ENCODE peak calls at places on chromosomes 7 and 10, in five cellular contexts. One of them, this sample, is unnamed.

GRCh38 chr7:155258233-155258575 is 39.5 kb upstream of the INSIG1 start:
- DNase-seq in trophoblast cell: peak
- DNase-seq in mesenchymal stem cell: peak
- DNase-seq in neuronal stem cell: no peak
- DNase-seq in H1: no peak
- DNase-seq in this sample: no peak

GRCh38 chr7:3359011-3359410 is 58.0 kb downstream of the SDK1 start:
- DNase-seq in mesenchymal stem cell: no peak
- DNase-seq in neuronal stem cell: no peak
- DNase-seq in trophoblast cell: no peak
- DNase-seq in H1: no peak
- DNase-seq in this sample: peak

GRCh38 chr10:103767756-103768155 is 87.6 kb downstream of the SH3PXD2A start:
- DNase-seq in H1: no peak
- DNase-seq in mesenchymal stem cell: peak
- DNase-seq in neuronal stem cell: no peak
- DNase-seq in trophoblast cell: no peak
- DNase-seq in this sample: no peak

GRCh38 chr10:109966961-109967738 is 40.6 kb upstream of the ADD3 start:
- DNase-seq in neuronal stem cell: no peak
- DNase-seq in mesenchymal stem cell: peak
- DNase-seq in H1: no peak
- DNase-seq in trophoblast cell: no peak
- DNase-seq in this sample: no peak

GRCh38 chr10:44926771-44927751 is 15.9 kb downstream of the TMEM72 start:
- DNase-seq in mesenchymal stem cell: no peak
- DNase-seq in trophoblast cell: no peak
- DNase-seq in H1: no peak
- DNase-seq in neuronal stem cell: no peak
- DNase-seq in this sample: peak

GRCh38 chr7:156115582-156115981 is 303.3 kb upstream of the SHH start:
- DNase-seq in neuronal stem cell: no peak
- DNase-seq in H1: no peak
- DNase-seq in mesenchymal stem cell: no peak
- DNase-seq in trophoblast cell: no peak
- DNase-seq in this sample: no peak

GRCh38 chr7:110573862-110574528 is 516.9 kb upstream of the LRRN3 start:
- DNase-seq in mesenchymal stem cell: peak
- DNase-seq in trophoblast cell: peak
- DNase-seq in H1: no peak
- DNase-seq in neuronal stem cell: no peak
- DNase-seq in this sample: no peak

GRCh38 chr7:76286842-76287403 is 15.6 kb upstream of the HSPB1 start:
- DNase-seq in mesenchymal stem cell: no peak
- DNase-seq in trophoblast cell: no peak
- DNase-seq in neuronal stem cell: no peak
- DNase-seq in H1: no peak
- DNase-seq in this sample: no peak

GRCh38 chr7:50647286-50647980 is 82.2 kb upstream of the DDC start:
- DNase-seq in H1: peak
- DNase-seq in neuronal stem cell: no peak
- DNase-seq in mesenchymal stem cell: no peak
- DNase-seq in trophoblast cell: no peak
- DNase-seq in this sample: no peak

GRCh38 chr10:12874501-12874900 is 127.0 kb downstream of the CCDC3 start:
- DNase-seq in neuronal stem cell: no peak
- DNase-seq in trophoblast cell: no peak
- DNase-seq in H1: no peak
- DNase-seq in mesenchymal stem cell: no peak
- DNase-seq in this sample: no peak

GRCh38 chr7:152144557-152145245 is 119.2 kb downstream of the GALNT11 start:
- DNase-seq in trophoblast cell: no peak
- DNase-seq in H1: no peak
- DNase-seq in neuronal stem cell: no peak
- DNase-seq in mesenchymal stem cell: no peak
- DNase-seq in this sample: no peak

GRCh38 chr10:1745794-1746456 is 8.6 kb upstream of the ADARB2 start:
- DNase-seq in trophoblast cell: no peak
- DNase-seq in mesenchymal stem cell: no peak
- DNase-seq in H1: no peak
- DNase-seq in neuronal stem cell: no peak
- DNase-seq in this sample: no peak

GRCh38 chr7:118836933-118837332 is 612.4 kb downstream of the ANKRD7 start:
- DNase-seq in H1: no peak
- DNase-seq in trophoblast cell: no peak
- DNase-seq in mesenchymal stem cell: no peak
- DNase-seq in neuronal stem cell: no peak
- DNase-seq in this sample: no peak

GRCh38 chr7:138656952-138657351 is 44.2 kb downstream of the SVOPL start:
- DNase-seq in mesenchymal stem cell: no peak
- DNase-seq in H1: no peak
- DNase-seq in neuronal stem cell: no peak
- DNase-seq in trophoblast cell: no peak
- DNase-seq in this sample: no peak
- H2BK12ac ChIP-seq in mesenchymal stem cell: no peak
- H2BK12ac ChIP-seq in H1: no peak
- H2BK12ac ChIP-seq in neuronal stem cell: no peak
- H2BK12ac ChIP-seq in trophoblast cell: peak
- H2BK12ac ChIP-seq in this sample: no peak

GRCh38 chr7:102912742-102913141 is at the start of gene LRRC17:
- DNase-seq in trophoblast cell: no peak
- DNase-seq in neuronal stem cell: no peak
- DNase-seq in mesenchymal stem cell: peak
- DNase-seq in H1: no peak
- DNase-seq in this sample: no peak
- H4K8ac ChIP-seq in trophoblast cell: no peak
- H4K8ac ChIP-seq in neuronal stem cell: no peak
- H4K8ac ChIP-seq in mesenchymal stem cell: no peak
- H4K8ac ChIP-seq in H1: no peak
- H4K8ac ChIP-seq in this sample: no peak

DNA sequence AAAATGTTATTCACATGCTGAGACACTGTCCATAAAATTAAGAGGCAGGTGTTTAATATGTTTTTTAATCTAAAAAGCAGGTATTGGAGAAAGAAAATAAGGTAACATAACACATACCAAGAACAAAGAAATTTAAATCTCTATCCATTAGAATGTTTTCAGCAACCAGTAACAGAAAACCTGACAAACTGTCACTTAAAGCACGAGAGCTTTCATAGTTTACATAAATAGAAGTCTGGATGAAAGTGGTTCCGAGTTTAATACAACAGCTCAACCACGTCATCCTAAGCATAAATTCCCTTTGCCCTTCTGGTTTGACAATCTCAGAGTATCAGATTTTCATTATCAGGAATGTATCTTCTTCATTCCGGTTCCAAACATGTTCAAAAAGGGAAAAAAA is 1249.4 kb upstream of the SORCS1 start:
- DNase-seq in trophoblast cell: no peak
- DNase-seq in mesenchymal stem cell: no peak
- DNase-seq in H1: no peak
- DNase-seq in neuronal stem cell: no peak
- DNase-seq in this sample: no peak
- H3K4ac ChIP-seq in trophoblast cell: no peak
- H3K4ac ChIP-seq in mesenchymal stem cell: no peak
- H3K4ac ChIP-seq in H1: no peak
- H3K4ac ChIP-seq in neuronal stem cell: no peak
- H3K4ac ChIP-seq in this sample: no peak

DNA sequence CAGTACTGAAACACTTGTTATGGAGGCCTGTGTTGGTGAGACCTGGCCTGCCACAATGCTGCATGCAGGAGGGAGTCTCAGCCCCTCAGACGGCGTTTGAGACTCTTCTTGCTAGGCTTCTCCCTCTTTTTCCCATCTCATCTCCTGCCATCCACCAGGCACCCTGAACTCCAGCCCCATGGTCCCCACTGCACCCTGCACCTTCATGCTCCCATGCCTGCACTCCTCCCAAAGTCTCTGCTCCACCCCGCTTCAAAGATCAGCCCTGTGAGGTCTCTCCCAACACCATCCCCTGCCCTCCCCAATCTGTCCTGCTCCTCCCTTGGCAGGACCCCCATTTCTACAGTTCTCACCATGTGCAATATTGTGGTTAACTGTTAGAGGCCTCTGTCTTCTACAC is 61.7 kb downstream of the VOPP1 start:
- DNase-seq in trophoblast cell: no peak
- DNase-seq in H1: no peak
- DNase-seq in neuronal stem cell: no peak
- DNase-seq in mesenchymal stem cell: no peak
- DNase-seq in this sample: no peak
- H2BK12ac ChIP-seq in trophoblast cell: no peak
- H2BK12ac ChIP-seq in H1: no peak
- H2BK12ac ChIP-seq in neuronal stem cell: no peak
- H2BK12ac ChIP-seq in mesenchymal stem cell: peak
- H2BK12ac ChIP-seq in this sample: no peak

GRCh38 chr7:128932862-128933821 is 4.6 kb upstream of the IRF5 start:
- DNase-seq in neuronal stem cell: no peak
- DNase-seq in trophoblast cell: no peak
- DNase-seq in mesenchymal stem cell: no peak
- DNase-seq in H1: no peak
- DNase-seq in this sample: no peak
- H4K8ac ChIP-seq in neuronal stem cell: no peak
- H4K8ac ChIP-seq in trophoblast cell: no peak
- H4K8ac ChIP-seq in mesenchymal stem cell: no peak
- H4K8ac ChIP-seq in H1: peak
- H4K8ac ChIP-seq in this sample: no peak

DNA sequence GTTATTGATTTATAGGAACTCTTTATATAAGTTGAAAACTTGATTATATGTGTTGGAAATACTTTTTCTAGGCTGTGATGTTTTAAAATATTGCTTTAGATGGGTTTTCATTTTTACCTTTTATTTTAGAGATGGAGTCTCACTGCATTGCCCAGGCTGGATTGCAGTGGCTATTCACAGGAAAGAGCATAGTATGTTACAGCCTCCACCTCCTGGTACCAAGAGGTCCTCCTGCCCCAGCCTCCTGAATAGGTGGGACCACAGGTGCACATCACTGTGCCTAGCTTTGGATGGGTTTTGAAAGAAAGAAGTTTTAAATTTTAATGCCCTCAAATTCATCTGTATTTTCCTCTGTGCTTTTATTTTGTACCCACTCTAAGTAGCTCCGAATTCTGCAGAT is 105.4 kb downstream of the TCF7L2 start:
- DNase-seq in H1: no peak
- DNase-seq in neuronal stem cell: no peak
- DNase-seq in trophoblast cell: no peak
- DNase-seq in mesenchymal stem cell: no peak
- DNase-seq in this sample: no peak
- H3K4ac ChIP-seq in H1: no peak
- H3K4ac ChIP-seq in neuronal stem cell: no peak
- H3K4ac ChIP-seq in trophoblast cell: peak
- H3K4ac ChIP-seq in mesenchymal stem cell: peak
- H3K4ac ChIP-seq in this sample: no peak

This sample was measured in H9.